ENCODE peak calls at places on chromosomes 1 and 21, in five cellular contexts. T is A549, Z is neural crest cell, C is GM13976, A is testis. W is an unnamed sample.
A peak's percentile ranks its signal among the peaks of the same experiment; 100 is the strongest.

GRCh38 chr1:32500387-32501209 is 35.7 kb downstream of the ZBTB8B start:
- DNase-seq in T (peak; percentile 63), Z (peak; percentile 50), C (peak; percentile 83), A (peak; percentile 78), W (peak; percentile 80)

GRCh38 chr1:186750250-186750649 is 70.0 kb upstream of the PTGS2 start:
- DNase-seq in Z (no peak), C (no peak), T (no peak), A (no peak), W (peak; percentile 10)

GRCh38 chr1:150476754-150477153 is 10.5 kb upstream of the TARS2 start:
- DNase-seq in T (no peak), A (no peak), C (no peak), Z (no peak), W (no peak)

GRCh38 chr21:34593954-34594531 is 20.9 kb downstream of the RCAN1 start:
- DNase-seq in A (no peak), C (no peak), Z (no peak), T (no peak), W (no peak)

GRCh38 chr1:236391008-236391407 is 3.1 kb upstream of the EDARADD start:
- DNase-seq in A (no peak), T (no peak), C (no peak), Z (no peak), W (no peak)

GRCh38 chr1:109687641-109688499 is at the start of gene GSTM1:
- DNase-seq in Z (peak; percentile 34), A (no peak), T (no peak), C (no peak), W (peak; percentile 91)

GRCh38 chr1:234914606-234915290 is 213.9 kb downstream of the TOMM20 start:
- DNase-seq in Z (no peak), A (no peak), T (no peak), C (no peak), W (no peak)

GRCh38 chr1:113241237-113241636 is 149.1 kb upstream of the MAGI3 start:
- DNase-seq in A (no peak), Z (no peak), T (no peak), C (no peak), W (no peak)

GRCh38 chr1:243474384-243474851 is 218.6 kb downstream of the SDCCAG8 start:
- DNase-seq in C (peak; percentile 15), T (no peak), Z (no peak), A (no peak), W (no peak)

GRCh38 chr1:243471754-243472725 is 216.2 kb downstream of the SDCCAG8 start:
- DNase-seq in T (no peak), Z (no peak), C (peak; percentile 41), A (no peak), W (no peak)

GRCh38 chr1:243471026-243471685 is 215.3 kb downstream of the SDCCAG8 start:
- DNase-seq in A (no peak), Z (no peak), C (no peak), T (no peak), W (no peak)

GRCh38 chr1:243473281-243474210 is 217.7 kb downstream of the SDCCAG8 start:
- DNase-seq in C (peak; percentile 24), A (no peak), T (no peak), Z (no peak), W (peak; percentile 10)

DNA sequence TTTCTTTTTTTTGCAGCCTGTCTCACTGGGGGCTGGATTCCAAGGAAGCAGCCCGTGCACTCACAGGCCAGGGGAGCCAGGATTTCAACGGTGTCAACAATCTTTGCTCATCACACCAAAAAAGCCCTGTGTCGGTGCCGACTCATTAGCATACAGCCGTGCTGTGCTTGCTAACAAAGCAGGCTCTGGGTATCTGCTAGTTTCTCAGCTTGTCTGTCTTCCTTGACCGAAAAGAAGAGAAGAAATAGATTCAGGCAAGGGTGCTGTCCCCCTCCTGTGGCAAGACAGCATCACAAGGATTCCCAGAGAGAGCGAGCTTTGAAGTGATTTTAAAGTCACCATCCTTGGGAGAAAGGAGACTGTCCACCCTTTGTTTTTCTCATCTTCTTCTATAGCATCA is 214.7 kb downstream of the SDCCAG8 start:
- DNase-seq in C (no peak), Z (no peak), T (no peak), A (no peak), W (no peak)
- TF ChIP-seq CTCF in C (no peak), Z (no peak), T (no peak), A (no peak), W (no peak)

GRCh38 chr1:45854724-45855123 is 51.3 kb downstream of the MAST2 start:
- DNase-seq in A (no peak), C (no peak), Z (no peak), T (no peak), W (no peak)
- TF ChIP-seq CTCF in A (no peak), C (no peak), Z (no peak), T (no peak), W (no peak)

GRCh38 chr1:51139474-51139873 is 37.4 kb downstream of the C1orf185 start:
- DNase-seq in T (no peak), Z (no peak), A (no peak), C (no peak), W (no peak)
- TF ChIP-seq CTCF in T (peak; percentile 23), Z (no peak), A (no peak), C (no peak), W (peak; percentile 45)

GRCh38 chr1:11284784-11285183 is 11.8 kb downstream of the UBIAD1 start:
- DNase-seq in Z (no peak), A (no peak), C (no peak), T (no peak), W (no peak)

GRCh38 chr1:11283148-11283547 is 10.2 kb downstream of the UBIAD1 start:
- DNase-seq in C (no peak), A (no peak), Z (no peak), T (no peak), W (no peak)

GRCh38 chr1:11286735-11287410 is 13.9 kb downstream of the UBIAD1 start:
- DNase-seq in Z (no peak), A (no peak), T (no peak), C (no peak), W (no peak)

GRCh38 chr1:11289064-11289463 is 16.1 kb downstream of the UBIAD1 start:
- DNase-seq in C (no peak), A (no peak), Z (no peak), T (no peak), W (no peak)

DNA sequence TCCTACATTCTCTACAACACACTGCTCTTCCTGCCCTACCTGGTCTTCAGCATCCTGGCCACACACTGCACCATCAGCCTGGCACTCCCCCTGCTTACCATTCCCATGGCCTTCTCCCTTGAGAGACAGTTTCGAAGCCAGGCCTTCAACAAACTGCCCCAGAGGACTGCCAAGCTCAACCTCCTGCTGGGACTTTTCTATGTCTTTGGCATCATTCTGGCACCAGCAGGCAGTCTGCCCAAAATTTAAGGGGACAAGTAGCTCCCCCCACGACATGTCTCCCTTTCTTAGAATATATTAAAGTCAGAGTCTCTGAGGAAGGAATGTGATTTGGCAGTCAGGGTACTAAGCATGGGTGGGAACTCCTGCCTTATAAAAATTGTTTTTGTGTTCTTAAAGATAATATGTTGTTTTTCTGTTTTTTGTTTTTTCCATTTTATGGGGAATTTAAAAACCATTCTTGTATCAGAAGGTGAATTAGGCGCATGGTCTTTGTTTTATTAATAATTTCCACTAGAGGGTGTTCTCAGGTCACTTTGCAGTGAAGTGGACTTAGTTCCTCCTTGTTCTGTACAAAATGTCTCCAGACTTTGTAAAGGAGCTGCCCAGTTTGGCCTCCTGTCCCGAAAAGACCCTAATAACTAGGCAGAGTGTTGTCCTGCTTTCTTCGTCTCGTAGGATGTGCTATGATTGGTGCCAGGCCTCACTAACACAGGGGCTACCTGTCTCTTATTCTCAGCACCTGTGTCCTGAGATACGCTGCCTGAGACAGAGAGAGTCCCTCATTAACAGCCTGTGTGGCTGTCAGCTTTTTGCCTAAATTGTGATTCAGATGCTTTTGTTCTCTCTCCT is 13.1 kb downstream of the UBIAD1 start:
- DNase-seq in A (no peak), Z (no peak), C (no peak), T (peak; percentile 12), W (no peak)
- TF ChIP-seq CTCF in A (no peak), Z (peak; percentile 59), C (no peak), T (peak; percentile 34), W (peak; percentile 38)

DNA sequence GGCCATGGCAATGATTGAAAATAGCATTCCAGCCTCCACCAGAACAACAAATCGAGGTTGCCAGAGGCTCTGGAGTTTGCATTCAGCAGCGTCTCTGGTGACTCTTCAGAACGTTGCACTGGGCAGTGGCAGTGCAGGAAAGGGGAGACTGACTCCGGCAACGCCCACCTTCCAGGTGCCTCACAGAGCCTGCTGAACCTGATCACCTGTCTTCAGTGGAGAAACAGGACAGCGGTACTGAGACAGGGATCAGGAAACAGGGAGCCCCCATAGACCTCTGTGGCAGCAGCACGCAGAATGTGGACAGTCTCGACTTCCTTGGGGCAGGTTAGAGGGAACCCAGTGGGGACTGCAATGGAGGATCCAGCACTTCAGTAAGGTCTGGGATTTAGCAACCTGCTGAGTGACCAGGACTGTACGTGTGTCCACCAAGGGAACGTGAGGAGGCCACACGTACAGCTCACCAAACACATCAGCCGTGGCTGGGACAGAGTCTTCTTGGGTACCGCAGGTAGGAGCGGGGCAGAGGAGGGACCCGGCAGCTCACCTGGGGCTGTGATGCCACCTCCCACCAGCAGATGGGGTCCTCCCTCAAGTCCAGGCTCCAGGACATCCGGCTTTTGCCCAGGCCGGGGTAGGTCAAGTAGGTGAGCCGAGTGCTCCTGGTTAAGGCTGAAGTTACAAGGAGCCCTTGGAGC is 128.6 kb downstream of the PRDM2 start:
- DNase-seq in A (peak; percentile 63), C (peak; percentile 77), Z (peak; percentile 19), T (peak; percentile 35), W (no peak)
- TF ChIP-seq CTCF in A (peak; percentile 42), C (peak; percentile 37), Z (peak; percentile 64), T (peak; percentile 6), W (peak; percentile 76)

GRCh38 chr1:198254521-198254920 is 97.7 kb downstream of the NEK7 start:
- DNase-seq in Z (no peak), C (no peak), A (no peak), T (no peak), W (no peak)
- TF ChIP-seq CTCF in Z (peak; percentile 21), C (no peak), A (no peak), T (no peak), W (peak; percentile 32)